ENCODE peak calls at places on chromosomes 11 and 22, in six cellular contexts. S is CD8-positive, alpha-beta memory T cell; E is aorta; T is ovary; Q is spleen; V is small intestine. R is an unnamed sample.
A peak's percentile ranks its signal among the peaks of the same experiment; 100 is the strongest.

GRCh38 chr11:110095554-110095953 is 2.4 kb downstream of the ZC3H12C start:
- DNase-seq in E (no peak), V (no peak), S (no peak), T (no peak), Q (no peak), R (no peak)

GRCh38 chr11:130831506-130832385 is 84.5 kb downstream of the SNX19 start:
- DNase-seq in S (no peak), Q (no peak), T (no peak), E (no peak), V (no peak), R (no peak)

GRCh38 chr11:67027943-67028542 is 5.1 kb downstream of the SYT12 start:
- DNase-seq in S (no peak), Q (no peak), V (peak; percentile 62), T (no peak), E (no peak), R (no peak)

GRCh38 chr11:65851083-65851579 is 6.8 kb downstream of the CFL1 start:
- DNase-seq in T (no peak), E (no peak), V (peak; percentile 47), S (no peak), Q (no peak), R (peak; percentile 56)

GRCh38 chr11:272195-272930 is 5.8 kb upstream of the NLRP6 start:
- DNase-seq in Q (no peak), V (peak; percentile 97), T (no peak), S (no peak), E (no peak), R (no peak)

GRCh38 chr22:29799217-29799680 is 32.1 kb downstream of the UQCR10 start:
- DNase-seq in T (peak; percentile 78), E (peak; percentile 95), V (no peak), S (no peak), Q (peak; percentile 90), R (peak; percentile 75)

GRCh38 chr22:27534720-27535125 is 266.8 kb downstream of the MN1 start:
- DNase-seq in Q (peak; percentile 11), E (no peak), V (peak; percentile 15), S (no peak), T (no peak), R (peak; percentile 39)

GRCh38 chr22:24494535-24495364 is at the start of gene UPB1:
- DNase-seq in V (peak; percentile 68), T (peak; percentile 19), Q (no peak), E (peak; percentile 51), S (no peak), R (peak; percentile 92)

GRCh38 chr11:2737226-2737590 is 37.4 kb upstream of the KCNQ1OT1 start:
- DNase-seq in E (no peak), V (no peak), T (no peak), S (no peak), Q (no peak), R (no peak)

GRCh38 chr11:102345923-102346322 is 1.1 kb upstream of the BIRC2 start:
- DNase-seq in E (no peak), S (peak; percentile 51), Q (no peak), V (no peak), T (no peak), R (no peak)

GRCh38 chr11:125108469-125108868 is 3.0 kb downstream of the TMEM218 start:
- DNase-seq in V (no peak), Q (no peak), T (no peak), S (no peak), E (no peak), R (no peak)

GRCh38 chr11:131809203-131809948 is 439.0 kb downstream of the NTM start:
- DNase-seq in S (no peak), E (no peak), V (no peak), Q (no peak), T (no peak), R (no peak)

GRCh38 chr22:20741634-20742581 is 32.0 kb upstream of the SERPIND1 start:
- DNase-seq in S (peak; percentile 50), T (no peak), E (no peak), Q (no peak), V (peak; percentile 58), R (peak; percentile 57)

GRCh38 chr11:44565746-44566558 is 489 bp downstream of the CD82 start:
- DNase-seq in T (no peak), Q (peak; percentile 78), V (peak; percentile 57), E (no peak), S (no peak), R (no peak)

GRCh38 chr11:118064956-118065355 is 11.9 kb upstream of the TMPRSS4 start:
- DNase-seq in T (no peak), V (no peak), S (no peak), Q (peak; percentile 39), E (no peak), R (peak; percentile 31)

GRCh38 chr11:58059011-58059358 is 28.2 kb downstream of the OR6Q1 start:
- DNase-seq in V (no peak), E (no peak), S (no peak), T (no peak), Q (no peak), R (no peak)

GRCh38 chr11:102920118-102920684 is 35.3 kb downstream of the MMP13 start:
- DNase-seq in E (no peak), V (no peak), T (no peak), S (no peak), Q (no peak), R (no peak)

GRCh38 chr11:119181677-119182412 is 3.4 kb upstream of the NHERF4 start:
- DNase-seq in S (no peak), T (no peak), Q (no peak), E (no peak), V (no peak), R (no peak)

GRCh38 chr11:125626381-125626950 is 1.5 kb downstream of the CHEK1 start:
- DNase-seq in S (peak; percentile 46), Q (no peak), E (no peak), V (peak; percentile 59), T (no peak), R (no peak)

GRCh38 chr22:26086359-26086758 is 82.9 kb upstream of the SEZ6L start:
- DNase-seq in V (no peak), T (no peak), S (no peak), Q (no peak), E (no peak), R (no peak)

GRCh38 chr11:12682730-12683500 is 8.7 kb downstream of the TEAD1 start:
- DNase-seq in V (no peak), T (no peak), E (no peak), Q (no peak), S (no peak), R (no peak)

GRCh38 chr11:12684354-12684753 is 10.1 kb downstream of the TEAD1 start:
- DNase-seq in Q (no peak), V (no peak), E (no peak), T (no peak), S (no peak), R (no peak)

GRCh38 chr11:12684821-12685220 is 10.6 kb downstream of the TEAD1 start:
- DNase-seq in V (peak; percentile 54), E (no peak), T (no peak), S (no peak), Q (no peak), R (no peak)

GRCh38 chr11:12685229-12685628 is 11.0 kb downstream of the TEAD1 start:
- DNase-seq in T (no peak), Q (no peak), V (peak; percentile 27), S (no peak), E (no peak), R (no peak)

GRCh38 chr11:12683857-12684256 is 9.6 kb downstream of the TEAD1 start:
- DNase-seq in E (no peak), S (no peak), V (no peak), Q (no peak), T (no peak), R (peak; percentile 45)
- H3K4me1 ChIP-seq in E (peaks cover 5% of the 10 kb centered on the region), S (peaks cover 7% of the 10 kb centered on the region), V (peaks cover 4% of the 10 kb centered on the region), Q (peaks cover 4% of the 10 kb centered on the region), T (peaks cover 26% of the 10 kb centered on the region), R (peaks cover 81% of the 10 kb centered on the region)

GRCh38 chr22:49479566-49479965 is 348.1 kb downstream of the BRD1 start:
- DNase-seq in E (no peak), Q (no peak), T (no peak), V (no peak), S (no peak), R (no peak)

GRCh38 chr22:49482811-49483210 is 344.9 kb downstream of the BRD1 start:
- DNase-seq in S (no peak), T (no peak), E (no peak), V (no peak), Q (no peak), R (no peak)

GRCh38 chr22:49480340-49480739 is 347.3 kb downstream of the BRD1 start:
- DNase-seq in Q (no peak), T (no peak), S (no peak), V (no peak), E (no peak), R (no peak)

GRCh38 chr22:49481651-49482399 is 345.8 kb downstream of the BRD1 start:
- DNase-seq in S (no peak), V (no peak), E (no peak), Q (no peak), T (no peak), R (no peak)

DNA sequence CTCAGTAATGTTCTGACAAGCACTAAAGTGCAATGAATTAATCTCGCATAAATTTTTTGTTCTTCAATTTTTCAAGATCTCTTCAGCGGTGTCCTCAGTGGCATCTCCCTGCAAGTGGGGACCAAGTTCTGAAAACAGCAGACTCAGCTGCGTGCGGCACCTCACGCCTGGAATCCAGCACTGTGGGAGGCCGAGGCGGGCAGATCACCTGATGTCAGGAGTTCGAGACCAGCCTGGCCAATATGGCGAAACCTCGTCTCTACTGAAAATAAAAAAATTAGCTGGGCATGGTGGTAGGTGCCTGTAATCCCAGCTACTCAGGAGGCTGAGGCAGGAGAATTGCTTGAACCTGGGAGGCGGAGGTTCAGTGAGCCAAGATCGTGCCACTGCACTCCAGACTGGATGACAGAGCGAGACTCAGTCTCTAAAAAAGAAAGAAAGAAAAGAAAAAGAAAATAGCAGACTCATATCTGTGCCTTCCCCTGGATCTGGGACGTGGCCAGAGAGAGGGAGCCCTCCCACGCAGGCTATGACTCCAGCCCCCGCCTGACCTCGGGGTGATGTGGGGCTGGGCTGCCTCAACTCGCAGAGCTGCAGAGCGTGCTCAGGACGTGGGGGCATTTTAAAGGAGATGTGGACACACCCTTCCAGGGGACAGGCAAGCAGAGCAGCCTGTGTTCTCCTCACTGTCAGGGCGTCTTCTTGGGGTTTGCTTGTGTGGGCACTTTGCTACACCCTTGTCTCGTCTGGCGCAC is 346.6 kb downstream of the BRD1 start:
- DNase-seq in Q (no peak), T (no peak), E (no peak), S (no peak), V (no peak), R (no peak)
- H3K9me3 ChIP-seq in Q (peaks cover 3% of the 10 kb centered on the region), T (no peaks in the 10 kb centered on the region), E (no peaks in the 10 kb centered on the region), S (no peaks in the 10 kb centered on the region), V (peaks cover 1% of the 10 kb centered on the region), R (no peaks in the 10 kb centered on the region)

DNA sequence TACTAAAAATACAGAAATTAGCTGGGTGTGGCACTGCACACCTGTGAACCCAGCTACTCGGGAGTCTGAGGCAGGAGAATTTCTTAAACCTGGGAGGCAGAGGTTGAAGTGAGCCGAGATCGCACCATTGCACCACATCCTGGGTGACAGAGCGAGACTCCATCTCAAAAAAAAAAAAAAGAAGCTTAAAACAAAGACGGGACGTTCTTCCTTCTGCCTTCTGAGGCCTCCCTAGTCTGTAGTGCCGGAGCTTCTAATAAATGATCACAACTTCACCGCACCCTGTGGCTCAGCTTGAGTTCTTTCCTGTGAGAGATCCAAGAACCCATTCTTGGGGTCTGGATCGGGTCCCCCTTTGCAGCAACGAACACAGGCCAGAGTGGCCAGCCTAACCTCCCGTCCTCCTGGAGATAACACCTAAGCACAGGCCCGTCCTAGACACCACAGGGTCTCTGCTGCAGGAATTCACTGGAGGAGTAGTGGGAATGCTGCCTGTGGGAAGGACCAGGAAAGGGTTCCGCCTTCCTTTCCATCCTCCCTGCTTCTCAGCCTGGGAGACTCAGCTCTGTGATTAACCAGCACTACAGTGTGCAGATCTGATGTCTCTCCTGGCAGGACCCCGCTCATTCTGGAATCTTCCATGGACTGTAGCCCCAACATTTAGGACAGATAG is 2.2 kb upstream of the APOBEC3H start:
- DNase-seq in Q (no peak), T (no peak), V (peak; percentile 23), E (no peak), S (peak; percentile 72), R (no peak)
- H3K4me1 ChIP-seq in Q (peaks cover 99% of the 10 kb centered on the region), T (no peaks in the 10 kb centered on the region), V (no peaks in the 10 kb centered on the region), E (no peaks in the 10 kb centered on the region), S (peaks cover 96% of the 10 kb centered on the region), R (no peaks in the 10 kb centered on the region)

GRCh38 chr22:48647606-48648515 is 1179.8 kb downstream of the BRD1 start:
- DNase-seq in V (no peak), E (no peak), Q (no peak), T (no peak), S (no peak), R (no peak)
- H3K9me3 ChIP-seq in V (no peaks in the 10 kb centered on the region), E (no peaks in the 10 kb centered on the region), Q (no peaks in the 10 kb centered on the region), T (no peaks in the 10 kb centered on the region), S (no peaks in the 10 kb centered on the region), R (no peaks in the 10 kb centered on the region)

R was measured in Caco-2.